ENCODE peak calls at places on chromosome 5, in six cellular contexts. D is cardiac fibroblast, J is psoas muscle, N is HuH-7, T is nephron progenitor cell, S is skeletal muscle cell. F is an unnamed sample.

GRCh38 chr5:179274321-179275315 is 70.6 kb downstream of the ADAMTS2 start:
- DNase-seq in D (no peak), S (no peak), N (no peak), T (no peak), J (peak), F (no peak)

GRCh38 chr5:14193496-14193895 is 50.4 kb downstream of the TRIO start:
- DNase-seq in N (no peak), D (peak), T (no peak), S (no peak), J (no peak), F (no peak)

GRCh38 chr5:176887252-176887849 is 11.8 kb downstream of the HK3 start:
- DNase-seq in D (no peak), J (no peak), S (no peak), T (no peak), N (no peak), F (no peak)

GRCh38 chr5:73436535-73437125 is 11.9 kb downstream of the FOXD1 start:
- DNase-seq in N (no peak), S (no peak), D (no peak), T (no peak), J (no peak), F (no peak)

GRCh38 chr5:139725073-139725830 is 70.4 kb upstream of the PSD2 start:
- DNase-seq in J (peak), D (peak), T (no peak), N (no peak), S (peak), F (no peak)

GRCh38 chr5:120806132-120806531 is 342.0 kb downstream of the PRR16 start:
- DNase-seq in J (no peak), D (peak), N (no peak), S (peak), T (no peak), F (no peak)

GRCh38 chr5:34580983-34581382 is 75.1 kb upstream of the RAI14 start:
- DNase-seq in N (no peak), J (no peak), S (no peak), D (peak), T (no peak), F (no peak)

GRCh38 chr5:137642091-137642490 is 93.8 kb downstream of the KLHL3 start:
- DNase-seq in J (no peak), T (no peak), D (no peak), S (no peak), N (no peak), F (no peak)

GRCh38 chr5:29001666-29002065 is 1963.3 kb upstream of the CDH9 start:
- DNase-seq in S (no peak), J (no peak), N (no peak), D (no peak), T (peak), F (no peak)

GRCh38 chr5:98773464-98774191 is at the start of gene RGMB:
- DNase-seq in N (peak), T (peak), J (peak), D (peak), S (peak), F (peak)

GRCh38 chr5:65646938-65647337 is 22.1 kb downstream of the SHLD3 start:
- DNase-seq in T (no peak), D (no peak), N (no peak), J (no peak), S (no peak), F (no peak)

GRCh38 chr5:87302061-87302460 is 34.4 kb downstream of the RASA1 start:
- DNase-seq in D (peak), S (peak), N (no peak), J (no peak), T (no peak), F (no peak)

GRCh38 chr5:19125956-19126713 is 861.9 kb downstream of the CDH18 start:
- DNase-seq in D (no peak), N (no peak), S (no peak), J (no peak), T (no peak), F (no peak)

GRCh38 chr5:9553561-9553960 is 7.7 kb upstream of the SEMA5A start:
- DNase-seq in S (no peak), D (no peak), J (no peak), T (no peak), N (no peak), F (no peak)

GRCh38 chr5:41748631-41749030 is 121.6 kb downstream of the OXCT1 start:
- DNase-seq in J (no peak), S (peak), D (peak), T (no peak), N (no peak), F (no peak)

GRCh38 chr5:1568201-1568979 is 44.6 kb upstream of the LPCAT1 start:
- DNase-seq in T (no peak), J (no peak), S (peak), D (peak), N (no peak), F (no peak)

GRCh38 chr5:1180841-1181271 is 20.5 kb upstream of the SLC6A19 start:
- DNase-seq in N (no peak), J (peak), S (no peak), T (no peak), D (no peak), F (no peak)

GRCh38 chr5:141518616-141519015 is 29.7 kb downstream of the PCDHGC5 start:
- DNase-seq in N (no peak), J (no peak), S (no peak), T (no peak), D (no peak), F (no peak)

GRCh38 chr5:143148461-143149170 is 254.9 kb downstream of the NR3C1 start:
- DNase-seq in J (peak), S (peak), T (no peak), N (no peak), D (peak), F (no peak)

GRCh38 chr5:15203376-15203775 is 296.6 kb upstream of the FBXL7 start:
- DNase-seq in J (no peak), D (peak), T (no peak), S (peak), N (no peak), F (no peak)

GRCh38 chr5:88805151-88805784 is 77.7 kb downstream of the MEF2C start:
- DNase-seq in J (no peak), N (no peak), S (no peak), D (no peak), T (no peak), F (no peak)

GRCh38 chr5:2587189-2588031 is 164.1 kb downstream of the IRX2 start:
- DNase-seq in D (no peak), S (no peak), J (no peak), N (no peak), T (no peak), F (no peak)

GRCh38 chr5:105885266-105885665 is 1785.5 kb downstream of the EFNA5 start:
- DNase-seq in D (peak), S (no peak), T (no peak), J (no peak), N (no peak), F (no peak)

GRCh38 chr5:88502179-88503064 is 233.8 kb upstream of the TMEM161B start:
- DNase-seq in T (no peak), N (no peak), S (no peak), J (no peak), D (peak), F (no peak)

GRCh38 chr5:156589859-156590216 is 260.3 kb upstream of the PPP1R2B start:
- DNase-seq in N (no peak), S (no peak), J (no peak), T (no peak), D (no peak), F (no peak)

GRCh38 chr5:43231977-43232376 is 40.0 kb downstream of the NIM1K start:
- DNase-seq in T (no peak), J (no peak), N (no peak), D (no peak), S (no peak), F (no peak)

GRCh38 chr5:146675700-146676099 is 159.7 kb upstream of the GPR151 start:
- DNase-seq in S (no peak), T (peak), J (no peak), N (no peak), D (no peak), F (no peak)

GRCh38 chr5:94901071-94901979 is 282.9 kb downstream of the SLF1 start:
- DNase-seq in J (no peak), T (no peak), N (no peak), D (peak), S (peak), F (no peak)

GRCh38 chr5:158857376-158857775 is 242.3 kb downstream of the EBF1 start:
- DNase-seq in D (peak), S (no peak), T (no peak), J (no peak), N (no peak), F (no peak)

GRCh38 chr5:128109138-128109537 is 25.6 kb downstream of the SLC12A2 start:
- DNase-seq in S (no peak), N (no peak), T (no peak), D (no peak), J (no peak), F (no peak)

GRCh38 chr5:103120607-103121200 is 603 bp downstream of the PPIP5K2 start:
- DNase-seq in J (no peak), S (no peak), N (no peak), D (peak), T (peak), F (no peak)

GRCh38 chr5:3856036-3856435 is 260.4 kb downstream of the IRX1 start:
- DNase-seq in T (no peak), N (no peak), S (no peak), D (no peak), J (no peak), F (no peak)

GRCh38 chr5:82855893-82856292 is 221.3 kb downstream of the TMEM167A start:
- DNase-seq in S (no peak), J (no peak), D (no peak), N (no peak), T (no peak), F (no peak)

GRCh38 chr5:175059687-175060194 is 335.4 kb downstream of the MSX2 start:
- DNase-seq in J (peak), T (peak), S (no peak), D (peak), N (no peak), F (peak)

GRCh38 chr5:151151793-151152192 is 5.8 kb downstream of the ANXA6 start:
- DNase-seq in D (peak), J (no peak), S (no peak), T (no peak), N (no peak), F (no peak)

GRCh38 chr5:103523319-103523718 is 39.3 kb downstream of the NUDT12 start:
- DNase-seq in S (no peak), T (no peak), N (no peak), J (no peak), D (no peak), F (no peak)

GRCh38 chr5:180785794-180786221 is 16.8 kb downstream of the MGAT1 start:
- DNase-seq in D (peak), J (peak), S (peak), T (no peak), N (no peak), F (peak)

GRCh38 chr5:10563132-10563939 is 534 bp upstream of the ANKRD33B start:
- DNase-seq in N (no peak), J (peak), T (no peak), S (no peak), D (no peak), F (peak)

GRCh38 chr5:44603496-44604272 is 205.1 kb upstream of the MRPS30 start:
- DNase-seq in S (no peak), J (no peak), D (no peak), N (no peak), T (peak), F (no peak)

F was measured in neuronal stem cell.